ENCODE peak calls at places on chromosomes 3 and 15, in seven cellular contexts. One of them, this sample, is unnamed.

GRCh38 chr15:63874616-63875015 is 40.9 kb upstream of the HERC1 start:
- DNase-seq in activated CD8-positive, alpha-beta memory T cell treated with anti-CD3 and anti-CD28 coated beads for 1 hour: no peak
- DNase-seq in sciatic nerve: no peak
- DNase-seq in GM18507: no peak
- DNase-seq in nucleus accumbens: no peak
- DNase-seq in DMS79 treated with DMSO at 0.1 percent for 48 hours: no peak
- DNase-seq in HT1080: no peak
- DNase-seq in this sample: no peak

GRCh38 chr3:193489949-193490348 is 64.7 kb downstream of the ATP13A4 start:
- DNase-seq in sciatic nerve: no peak
- DNase-seq in nucleus accumbens: no peak
- DNase-seq in DMS79 treated with DMSO at 0.1 percent for 48 hours: no peak
- DNase-seq in HT1080: no peak
- DNase-seq in activated CD8-positive, alpha-beta memory T cell treated with anti-CD3 and anti-CD28 coated beads for 1 hour: no peak
- DNase-seq in GM18507: no peak
- DNase-seq in this sample: no peak

GRCh38 chr3:191234216-191234615 is 35.2 kb downstream of the OSTN start:
- DNase-seq in sciatic nerve: no peak
- DNase-seq in HT1080: no peak
- DNase-seq in DMS79 treated with DMSO at 0.1 percent for 48 hours: no peak
- DNase-seq in GM18507: no peak
- DNase-seq in nucleus accumbens: no peak
- DNase-seq in activated CD8-positive, alpha-beta memory T cell treated with anti-CD3 and anti-CD28 coated beads for 1 hour: no peak
- DNase-seq in this sample: no peak

GRCh38 chr15:39710681-39711080 is 72.0 kb downstream of the FSIP1 start:
- DNase-seq in GM18507: no peak
- DNase-seq in sciatic nerve: no peak
- DNase-seq in activated CD8-positive, alpha-beta memory T cell treated with anti-CD3 and anti-CD28 coated beads for 1 hour: no peak
- DNase-seq in nucleus accumbens: no peak
- DNase-seq in HT1080: no peak
- DNase-seq in DMS79 treated with DMSO at 0.1 percent for 48 hours: no peak
- DNase-seq in this sample: no peak

GRCh38 chr15:82916161-82916952 is 36.2 kb downstream of the HOMER2 start:
- DNase-seq in sciatic nerve: no peak
- DNase-seq in activated CD8-positive, alpha-beta memory T cell treated with anti-CD3 and anti-CD28 coated beads for 1 hour: no peak
- DNase-seq in GM18507: no peak
- DNase-seq in HT1080: no peak
- DNase-seq in DMS79 treated with DMSO at 0.1 percent for 48 hours: no peak
- DNase-seq in nucleus accumbens: no peak
- DNase-seq in this sample: no peak

GRCh38 chr3:36890261-36890660 is 54.6 kb downstream of the TRANK1 start:
- DNase-seq in DMS79 treated with DMSO at 0.1 percent for 48 hours: no peak
- DNase-seq in nucleus accumbens: no peak
- DNase-seq in sciatic nerve: no peak
- DNase-seq in GM18507: no peak
- DNase-seq in activated CD8-positive, alpha-beta memory T cell treated with anti-CD3 and anti-CD28 coated beads for 1 hour: no peak
- DNase-seq in HT1080: no peak
- DNase-seq in this sample: no peak

GRCh38 chr3:197734667-197735318 is 1.9 kb downstream of the RUBCN start:
- DNase-seq in nucleus accumbens: no peak
- DNase-seq in GM18507: no peak
- DNase-seq in sciatic nerve: no peak
- DNase-seq in DMS79 treated with DMSO at 0.1 percent for 48 hours: no peak
- DNase-seq in HT1080: no peak
- DNase-seq in activated CD8-positive, alpha-beta memory T cell treated with anti-CD3 and anti-CD28 coated beads for 1 hour: no peak
- DNase-seq in this sample: no peak

GRCh38 chr3:170598091-170598502 is 12.2 kb upstream of the SLC7A14 start:
- DNase-seq in DMS79 treated with DMSO at 0.1 percent for 48 hours: no peak
- DNase-seq in nucleus accumbens: no peak
- DNase-seq in HT1080: no peak
- DNase-seq in activated CD8-positive, alpha-beta memory T cell treated with anti-CD3 and anti-CD28 coated beads for 1 hour: no peak
- DNase-seq in sciatic nerve: no peak
- DNase-seq in GM18507: no peak
- DNase-seq in this sample: no peak

GRCh38 chr3:53230041-53230621 is 25.7 kb downstream of the TKT start:
- DNase-seq in GM18507: no peak
- DNase-seq in HT1080: no peak
- DNase-seq in sciatic nerve: no peak
- DNase-seq in DMS79 treated with DMSO at 0.1 percent for 48 hours: no peak
- DNase-seq in nucleus accumbens: no peak
- DNase-seq in activated CD8-positive, alpha-beta memory T cell treated with anti-CD3 and anti-CD28 coated beads for 1 hour: no peak
- DNase-seq in this sample: no peak

GRCh38 chr3:23175361-23176073 is 27.6 kb upstream of the UBE2E2 start:
- DNase-seq in nucleus accumbens: no peak
- DNase-seq in HT1080: peak
- DNase-seq in GM18507: no peak
- DNase-seq in sciatic nerve: no peak
- DNase-seq in activated CD8-positive, alpha-beta memory T cell treated with anti-CD3 and anti-CD28 coated beads for 1 hour: no peak
- DNase-seq in DMS79 treated with DMSO at 0.1 percent for 48 hours: no peak
- DNase-seq in this sample: no peak

GRCh38 chr15:49315543-49315942 is 107.5 kb upstream of the FGF7 start:
- DNase-seq in DMS79 treated with DMSO at 0.1 percent for 48 hours: no peak
- DNase-seq in HT1080: no peak
- DNase-seq in activated CD8-positive, alpha-beta memory T cell treated with anti-CD3 and anti-CD28 coated beads for 1 hour: no peak
- DNase-seq in GM18507: no peak
- DNase-seq in nucleus accumbens: no peak
- DNase-seq in sciatic nerve: no peak
- DNase-seq in this sample: no peak

GRCh38 chr15:60421544-60421943 is 23.8 kb upstream of the ANXA2 start:
- DNase-seq in GM18507: no peak
- DNase-seq in sciatic nerve: no peak
- DNase-seq in DMS79 treated with DMSO at 0.1 percent for 48 hours: no peak
- DNase-seq in activated CD8-positive, alpha-beta memory T cell treated with anti-CD3 and anti-CD28 coated beads for 1 hour: no peak
- DNase-seq in HT1080: peak
- DNase-seq in nucleus accumbens: no peak
- DNase-seq in this sample: no peak

GRCh38 chr3:188002626-188003138 is 151.3 kb upstream of the LPP start:
- DNase-seq in HT1080: no peak
- DNase-seq in nucleus accumbens: no peak
- DNase-seq in GM18507: no peak
- DNase-seq in sciatic nerve: no peak
- DNase-seq in DMS79 treated with DMSO at 0.1 percent for 48 hours: no peak
- DNase-seq in activated CD8-positive, alpha-beta memory T cell treated with anti-CD3 and anti-CD28 coated beads for 1 hour: no peak
- DNase-seq in this sample: no peak

GRCh38 chr15:92020765-92021164 is 167.3 kb downstream of the SLCO3A1 start:
- DNase-seq in DMS79 treated with DMSO at 0.1 percent for 48 hours: no peak
- DNase-seq in activated CD8-positive, alpha-beta memory T cell treated with anti-CD3 and anti-CD28 coated beads for 1 hour: no peak
- DNase-seq in nucleus accumbens: no peak
- DNase-seq in HT1080: no peak
- DNase-seq in GM18507: no peak
- DNase-seq in sciatic nerve: no peak
- DNase-seq in this sample: no peak

GRCh38 chr15:95162967-95163531 is 931.7 kb downstream of the MCTP2 start:
- DNase-seq in GM18507: no peak
- DNase-seq in DMS79 treated with DMSO at 0.1 percent for 48 hours: no peak
- DNase-seq in HT1080: peak
- DNase-seq in sciatic nerve: peak
- DNase-seq in nucleus accumbens: no peak
- DNase-seq in activated CD8-positive, alpha-beta memory T cell treated with anti-CD3 and anti-CD28 coated beads for 1 hour: no peak
- DNase-seq in this sample: peak

GRCh38 chr15:90407871-90408317 is 19.9 kb downstream of the IQGAP1 start:
- DNase-seq in nucleus accumbens: no peak
- DNase-seq in HT1080: no peak
- DNase-seq in activated CD8-positive, alpha-beta memory T cell treated with anti-CD3 and anti-CD28 coated beads for 1 hour: no peak
- DNase-seq in GM18507: no peak
- DNase-seq in sciatic nerve: no peak
- DNase-seq in DMS79 treated with DMSO at 0.1 percent for 48 hours: no peak
- DNase-seq in this sample: no peak

GRCh38 chr15:65054333-65055200 is 9.4 kb downstream of the SLC51B start:
- DNase-seq in nucleus accumbens: peak
- DNase-seq in GM18507: peak
- DNase-seq in sciatic nerve: peak
- DNase-seq in DMS79 treated with DMSO at 0.1 percent for 48 hours: peak
- DNase-seq in HT1080: peak
- DNase-seq in activated CD8-positive, alpha-beta memory T cell treated with anti-CD3 and anti-CD28 coated beads for 1 hour: peak
- DNase-seq in this sample: peak

GRCh38 chr3:66463734-66464511 is 36.9 kb downstream of the LRIG1 start:
- DNase-seq in nucleus accumbens: no peak
- DNase-seq in GM18507: no peak
- DNase-seq in sciatic nerve: no peak
- DNase-seq in activated CD8-positive, alpha-beta memory T cell treated with anti-CD3 and anti-CD28 coated beads for 1 hour: no peak
- DNase-seq in DMS79 treated with DMSO at 0.1 percent for 48 hours: peak
- DNase-seq in HT1080: no peak
- DNase-seq in this sample: no peak

GRCh38 chr3:124676236-124676635 is 54.0 kb upstream of the UMPS start:
- DNase-seq in activated CD8-positive, alpha-beta memory T cell treated with anti-CD3 and anti-CD28 coated beads for 1 hour: no peak
- DNase-seq in nucleus accumbens: no peak
- DNase-seq in DMS79 treated with DMSO at 0.1 percent for 48 hours: no peak
- DNase-seq in HT1080: peak
- DNase-seq in sciatic nerve: no peak
- DNase-seq in GM18507: no peak
- DNase-seq in this sample: no peak

GRCh38 chr3:106692624-106693023 is 684.6 kb upstream of the CCDC54 start:
- DNase-seq in HT1080: no peak
- DNase-seq in sciatic nerve: no peak
- DNase-seq in DMS79 treated with DMSO at 0.1 percent for 48 hours: no peak
- DNase-seq in GM18507: no peak
- DNase-seq in nucleus accumbens: no peak
- DNase-seq in activated CD8-positive, alpha-beta memory T cell treated with anti-CD3 and anti-CD28 coated beads for 1 hour: no peak
- DNase-seq in this sample: no peak

GRCh38 chr3:14374444-14374883 is 27.9 kb upstream of the SLC6A6 start:
- DNase-seq in HT1080: no peak
- DNase-seq in nucleus accumbens: no peak
- DNase-seq in DMS79 treated with DMSO at 0.1 percent for 48 hours: no peak
- DNase-seq in activated CD8-positive, alpha-beta memory T cell treated with anti-CD3 and anti-CD28 coated beads for 1 hour: no peak
- DNase-seq in GM18507: no peak
- DNase-seq in sciatic nerve: no peak
- DNase-seq in this sample: no peak

GRCh38 chr15:33839540-33839939 is 128.8 kb upstream of the CHRM5 start:
- DNase-seq in GM18507: no peak
- DNase-seq in HT1080: no peak
- DNase-seq in activated CD8-positive, alpha-beta memory T cell treated with anti-CD3 and anti-CD28 coated beads for 1 hour: no peak
- DNase-seq in sciatic nerve: no peak
- DNase-seq in nucleus accumbens: no peak
- DNase-seq in DMS79 treated with DMSO at 0.1 percent for 48 hours: no peak
- DNase-seq in this sample: no peak

GRCh38 chr3:112593258-112593657 is 31.4 kb downstream of the SLC35A5 start:
- DNase-seq in nucleus accumbens: no peak
- DNase-seq in activated CD8-positive, alpha-beta memory T cell treated with anti-CD3 and anti-CD28 coated beads for 1 hour: no peak
- DNase-seq in HT1080: no peak
- DNase-seq in sciatic nerve: no peak
- DNase-seq in GM18507: no peak
- DNase-seq in DMS79 treated with DMSO at 0.1 percent for 48 hours: no peak
- DNase-seq in this sample: no peak

GRCh38 chr15:29812384-29812694 is 9.9 kb downstream of the TJP1 start:
- DNase-seq in activated CD8-positive, alpha-beta memory T cell treated with anti-CD3 and anti-CD28 coated beads for 1 hour: no peak
- DNase-seq in DMS79 treated with DMSO at 0.1 percent for 48 hours: no peak
- DNase-seq in GM18507: no peak
- DNase-seq in nucleus accumbens: no peak
- DNase-seq in sciatic nerve: no peak
- DNase-seq in HT1080: peak
- DNase-seq in this sample: no peak

GRCh38 chr15:88719654-88720053 is 80.8 kb downstream of the ISG20 start:
- DNase-seq in activated CD8-positive, alpha-beta memory T cell treated with anti-CD3 and anti-CD28 coated beads for 1 hour: no peak
- DNase-seq in nucleus accumbens: no peak
- DNase-seq in GM18507: no peak
- DNase-seq in HT1080: no peak
- DNase-seq in sciatic nerve: no peak
- DNase-seq in DMS79 treated with DMSO at 0.1 percent for 48 hours: peak
- DNase-seq in this sample: no peak

GRCh38 chr3:133413166-133414020 is 13.5 kb downstream of the BFSP2 start:
- DNase-seq in DMS79 treated with DMSO at 0.1 percent for 48 hours: peak
- DNase-seq in activated CD8-positive, alpha-beta memory T cell treated with anti-CD3 and anti-CD28 coated beads for 1 hour: no peak
- DNase-seq in nucleus accumbens: no peak
- DNase-seq in GM18507: no peak
- DNase-seq in sciatic nerve: no peak
- DNase-seq in HT1080: peak
- DNase-seq in this sample: peak

GRCh38 chr3:146250449-146251382 is at the start of gene PLSCR4:
- DNase-seq in GM18507: no peak
- DNase-seq in sciatic nerve: peak
- DNase-seq in HT1080: peak
- DNase-seq in nucleus accumbens: peak
- DNase-seq in activated CD8-positive, alpha-beta memory T cell treated with anti-CD3 and anti-CD28 coated beads for 1 hour: no peak
- DNase-seq in DMS79 treated with DMSO at 0.1 percent for 48 hours: no peak
- DNase-seq in this sample: peak

GRCh38 chr15:65377976-65378366 is at the start of gene IGDCC3:
- DNase-seq in GM18507: no peak
- DNase-seq in activated CD8-positive, alpha-beta memory T cell treated with anti-CD3 and anti-CD28 coated beads for 1 hour: no peak
- DNase-seq in nucleus accumbens: peak
- DNase-seq in HT1080: no peak
- DNase-seq in sciatic nerve: no peak
- DNase-seq in DMS79 treated with DMSO at 0.1 percent for 48 hours: no peak
- DNase-seq in this sample: no peak